ENCODE peak calls at places on chromosomes 3 and 15, in eight cellular contexts. X, D, C, T, O, N, V and H are unnamed samples.

GRCh38 chr15:92907880-92908279 is 7.8 kb downstream of the CHD2 start:
- DNase-seq in T (peak; percentile 84), V (peak; percentile 78), D (no peak), X (peak; percentile 84), C (peak; percentile 78), N (peak; percentile 48), O (peak; percentile 49), H (no peak)

GRCh38 chr15:79094611-79095021 is 4.0 kb upstream of the RASGRF1 start:
- DNase-seq in X (no peak), O (no peak), V (no peak), T (no peak), C (no peak), D (no peak), N (no peak), H (no peak)

GRCh38 chr3:193767353-193768068 is 174.5 kb downstream of the OPA1 start:
- DNase-seq in X (no peak), D (no peak), T (no peak), O (no peak), C (no peak), V (no peak), N (no peak), H (no peak)

GRCh38 chr15:34334676-34335075 is 2.9 kb downstream of the SLC12A6 start:
- DNase-seq in X (no peak), V (no peak), C (no peak), D (no peak), O (no peak), N (no peak), T (no peak), H (no peak)

GRCh38 chr3:4546346-4547178 is 53.4 kb downstream of the ITPR1 start:
- DNase-seq in N (no peak), X (no peak), T (peak; percentile 40), D (no peak), V (no peak), C (no peak), O (no peak), H (no peak)

GRCh38 chr3:158845748-158846350 is 44.0 kb downstream of the MFSD1 start:
- DNase-seq in V (peak; percentile 9), X (peak; percentile 34), D (peak; percentile 70), N (peak; percentile 28), O (no peak), C (no peak), T (no peak), H (peak; percentile 47)

GRCh38 chr3:71461749-71462483 is 121.6 kb downstream of the FOXP1 start:
- DNase-seq in D (no peak), O (no peak), N (no peak), C (no peak), T (no peak), V (no peak), X (no peak), H (no peak)

GRCh38 chr3:29694783-29695182 is 413.9 kb downstream of the RBMS3 start:
- DNase-seq in O (peak; percentile 92), N (no peak), D (no peak), C (no peak), V (peak; percentile 86), X (peak; percentile 98), T (no peak), H (no peak)

GRCh38 chr3:110542552-110543164 is 529.0 kb upstream of the NECTIN3 start:
- DNase-seq in N (no peak), T (no peak), O (no peak), V (peak; percentile 55), C (no peak), X (no peak), D (no peak), H (no peak)

GRCh38 chr3:73060302-73060723 is 1.1 kb upstream of the EBLN2 start:
- DNase-seq in X (no peak), C (no peak), T (no peak), O (peak; percentile 33), N (no peak), V (peak; percentile 50), D (no peak), H (no peak)

GRCh38 chr3:48247401-48247807 is 6.5 kb downstream of the ZNF589 start:
- DNase-seq in X (peak; percentile 68), V (peak; percentile 37), D (no peak), C (no peak), O (no peak), T (peak; percentile 58), N (no peak), H (no peak)

GRCh38 chr15:62832231-62832630 is 210.3 kb upstream of the TPM1 start:
- DNase-seq in T (no peak), C (no peak), N (no peak), O (no peak), D (no peak), X (no peak), V (no peak), H (no peak)

GRCh38 chr15:62835762-62836161 is 206.8 kb upstream of the TPM1 start:
- DNase-seq in T (no peak), V (no peak), C (no peak), N (no peak), O (no peak), X (no peak), D (no peak), H (no peak)

GRCh38 chr15:62834686-62835279 is 207.8 kb upstream of the TPM1 start:
- DNase-seq in C (no peak), T (no peak), D (no peak), V (no peak), N (no peak), O (no peak), X (no peak), H (no peak)

GRCh38 chr15:62833671-62834070 is 208.9 kb upstream of the TPM1 start:
- DNase-seq in N (no peak), O (no peak), X (no peak), C (no peak), V (peak; percentile 30), D (no peak), T (no peak), H (no peak)

GRCh38 chr15:62835351-62835750 is 207.2 kb upstream of the TPM1 start:
- DNase-seq in X (peak; percentile 71), C (no peak), T (no peak), V (no peak), D (no peak), O (no peak), N (no peak), H (no peak)
- H3K4me3 ChIP-seq in X (no peak overlapping the region), C (no peak overlapping the region), T (no peak overlapping the region), V (no peak overlapping the region), D (no peak overlapping the region), O (no peak overlapping the region), N (no peak overlapping the region), H (no peak overlapping the region)

GRCh38 chr15:31341036-31341435 is 14.4 kb downstream of the KLF13 start:
- DNase-seq in N (no peak), X (no peak), T (no peak), C (no peak), O (no peak), D (no peak), V (no peak), H (no peak)

GRCh38 chr15:31342381-31342780 is 15.7 kb downstream of the KLF13 start:
- DNase-seq in N (no peak), T (no peak), X (no peak), V (no peak), C (no peak), D (no peak), O (no peak), H (no peak)

GRCh38 chr15:31342781-31343626 is 16.4 kb downstream of the KLF13 start:
- DNase-seq in O (no peak), D (no peak), X (no peak), N (no peak), V (no peak), C (no peak), T (no peak), H (no peak)

GRCh38 chr15:31340591-31340990 is 14.0 kb downstream of the KLF13 start:
- DNase-seq in N (no peak), V (no peak), O (no peak), D (no peak), C (no peak), T (no peak), X (no peak), H (no peak)

GRCh38 chr15:31341501-31342195 is 15.0 kb downstream of the KLF13 start:
- DNase-seq in O (no peak), C (no peak), X (no peak), T (no peak), N (peak; percentile 63), V (no peak), D (no peak), H (peak; percentile 58)
- H3K4me3 ChIP-seq in O (no peak overlapping the region), C (no peak overlapping the region), X (no peak overlapping the region), T (no peak overlapping the region), N (no peak overlapping the region), V (no peak overlapping the region), D (no peak overlapping the region), H (no peak overlapping the region)

DNA sequence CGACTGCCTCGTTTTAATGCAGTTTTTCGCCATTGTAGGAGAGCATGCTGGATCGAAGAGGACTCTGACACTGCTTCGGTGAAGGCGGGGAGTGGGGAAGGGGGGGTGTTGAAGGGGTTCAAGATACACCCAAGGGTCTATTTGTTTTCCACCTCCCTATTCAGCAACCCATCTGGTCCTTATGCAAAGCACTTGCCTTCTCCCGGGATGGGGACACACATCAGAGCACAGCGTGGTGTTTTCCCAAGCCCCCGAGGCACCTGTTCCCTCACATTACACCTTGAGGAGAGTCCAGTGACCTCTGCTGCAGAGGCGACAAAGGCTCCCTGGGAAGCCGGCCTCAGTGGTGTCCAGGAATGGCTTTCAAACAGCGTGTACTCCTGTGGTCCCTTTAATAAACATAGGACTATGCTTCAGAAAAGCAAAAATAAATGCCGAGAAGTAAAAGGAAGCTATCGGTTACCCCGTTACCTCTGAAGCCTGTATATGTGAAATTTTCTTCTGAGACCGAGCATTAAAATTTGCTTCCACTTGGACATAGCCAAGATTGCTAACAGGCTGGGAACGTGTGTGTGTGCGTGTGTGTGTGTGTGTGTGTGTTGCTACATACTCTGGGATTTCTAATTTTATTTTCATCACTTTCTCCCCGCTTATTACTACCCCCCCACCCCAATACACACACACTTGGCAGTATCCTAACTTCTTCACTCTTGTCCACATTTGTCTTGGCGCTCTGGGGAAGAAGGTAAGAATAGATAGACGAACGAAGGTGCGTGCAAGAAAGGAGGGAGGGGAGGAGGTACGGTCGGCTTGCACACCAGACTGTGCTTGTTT is 53.2 kb downstream of the CCDC54 start:
- DNase-seq in N (no peak), C (peak; percentile 42), X (peak; percentile 44), O (no peak), T (peak; percentile 24), V (no peak), D (no peak), H (no peak)
- H3K4me3 ChIP-seq in N (peak overlapping the region; percentile 57), C (peak overlapping the region; percentile 66), X (peak overlapping the region; percentile 63), O (peak overlapping the region; percentile 80), T (no peak overlapping the region), V (peak overlapping the region; percentile 60), D (peak overlapping the region; percentile 81), H (no peak overlapping the region)

GRCh38 chr15:69926011-69926410 is 171.7 kb downstream of the TLE3 start:
- DNase-seq in V (no peak), C (no peak), N (no peak), X (peak; percentile 20), O (no peak), D (no peak), T (no peak), H (no peak)

GRCh38 chr15:69921626-69922624 is 175.8 kb downstream of the TLE3 start:
- DNase-seq in V (no peak), X (no peak), T (no peak), C (no peak), N (no peak), O (no peak), D (peak; percentile 55), H (no peak)

GRCh38 chr15:69926721-69927120 is 171.0 kb downstream of the TLE3 start:
- DNase-seq in X (no peak), C (no peak), D (no peak), N (no peak), T (no peak), O (no peak), V (no peak), H (no peak)

GRCh38 chr15:69920232-69920631 is 177.5 kb downstream of the TLE3 start:
- DNase-seq in O (no peak), V (no peak), C (no peak), X (no peak), D (no peak), T (no peak), N (no peak), H (no peak)

GRCh38 chr15:69924531-69924930 is 173.2 kb downstream of the TLE3 start:
- DNase-seq in D (no peak), N (no peak), O (no peak), V (no peak), X (no peak), C (no peak), T (no peak), H (no peak)
- H3K4me3 ChIP-seq in D (no peak overlapping the region), N (no peak overlapping the region), O (no peak overlapping the region), V (no peak overlapping the region), X (no peak overlapping the region), C (no peak overlapping the region), T (no peak overlapping the region), H (no peak overlapping the region)